ENCODE peak calls at places on chromosomes 13 and 19, in six cellular contexts. E, A, M, H, W and D are unnamed samples.

GRCh38 chr19:5192568-5192967 is 148.0 kb downstream of the PTPRS start:
- DNase-seq in E (no peak), A (no peak), M (no peak), H (no peak), W (no peak), D (no peak)

GRCh38 chr19:32619051-32619685 is 38.2 kb downstream of the PDCD5 start:
- DNase-seq in E (no peak), A (no peak), M (no peak), H (no peak), W (no peak), D (no peak)

GRCh38 chr19:27752530-27753184 is 1460.3 kb downstream of the UQCRFS1 start:
- DNase-seq in E (no peak), A (no peak), M (peak; percentile 10), H (no peak), W (no peak), D (no peak)

GRCh38 chr13:46831588-46832194 is 34.7 kb upstream of the ESD start:
- DNase-seq in E (peak; percentile 60), A (peak; percentile 71), M (no peak), H (no peak), W (peak; percentile 71), D (peak; percentile 58)

GRCh38 chr19:1350861-1351260 is 32.8 kb upstream of the NDUFS7 start:
- DNase-seq in E (no peak), A (no peak), M (no peak), H (no peak), W (no peak), D (no peak)

GRCh38 chr19:10069046-10069445 is 17.1 kb upstream of the SHFL start:
- DNase-seq in E (no peak), A (peak; percentile 35), M (no peak), H (peak; percentile 21), W (no peak), D (no peak)

GRCh38 chr19:3565177-3565576 is 7.6 kb upstream of the HMG20B start:
- DNase-seq in E (no peak), A (no peak), M (no peak), H (no peak), W (no peak), D (no peak)

GRCh38 chr13:112448621-112449544 is 72.7 kb downstream of the SPACA7 start:
- DNase-seq in E (no peak), A (no peak), M (peak; percentile 21), H (peak; percentile 28), W (no peak), D (no peak)

GRCh38 chr13:113115363-113116205 is 7.0 kb upstream of the F10 start:
- DNase-seq in E (no peak), A (no peak), M (peak; percentile 16), H (no peak), W (no peak), D (no peak)

GRCh38 chr19:16462757-16463250 is 9.0 kb downstream of the EPS15L1 start:
- DNase-seq in E (no peak), A (peak; percentile 56), M (peak; percentile 66), H (peak; percentile 89), W (no peak), D (no peak)

GRCh38 chr13:30416471-30416870 is 5.8 kb upstream of the UBE2L5 start:
- DNase-seq in E (no peak), A (no peak), M (no peak), H (no peak), W (no peak), D (no peak)

GRCh38 chr13:77779461-77780272 is 82.2 kb downstream of the SLAIN1 start:
- DNase-seq in E (peak; percentile 10), A (peak; percentile 86), M (peak; percentile 41), H (no peak), W (peak; percentile 87), D (peak; percentile 31)

GRCh38 chr19:35143231-35143715 is at the start of gene FXYD7:
- DNase-seq in E (peak; percentile 56), A (no peak), M (no peak), H (no peak), W (no peak), D (peak; percentile 26)

GRCh38 chr13:66624302-66624701 is 605.8 kb downstream of the PCDH9 start:
- DNase-seq in E (no peak), A (no peak), M (no peak), H (no peak), W (no peak), D (no peak)

GRCh38 chr13:44664308-44664707 is 88.2 kb upstream of the TSC22D1 start:
- DNase-seq in E (no peak), A (no peak), M (no peak), H (no peak), W (no peak), D (no peak)

GRCh38 chr19:40822161-40822560 is 23.2 kb downstream of the EGLN2 start:
- DNase-seq in E (no peak), A (no peak), M (peak; percentile 22), H (no peak), W (no peak), D (no peak)

GRCh38 chr13:20973886-20974285 is 71.3 kb upstream of the XPO4 start:
- DNase-seq in E (no peak), A (no peak), M (no peak), H (no peak), W (no peak), D (no peak)

GRCh38 chr13:111398715-111399299 is 78.4 kb downstream of the TEX29 start:
- DNase-seq in E (no peak), A (peak; percentile 72), M (peak; percentile 5), H (no peak), W (no peak), D (no peak)

GRCh38 chr13:84208251-84208650 is 326.0 kb upstream of the SLITRK1 start:
- DNase-seq in E (no peak), A (no peak), M (no peak), H (no peak), W (no peak), D (no peak)

GRCh38 chr13:111943229-111943795 is 123.6 kb upstream of the SOX1 start:
- DNase-seq in E (no peak), A (no peak), M (peak; percentile 13), H (no peak), W (no peak), D (no peak)

GRCh38 chr13:47250141-47250540 is 353.3 kb upstream of the HTR2A start:
- DNase-seq in E (no peak), A (peak; percentile 98), M (no peak), H (no peak), W (peak; percentile 85), D (no peak)

GRCh38 chr19:55156202-55157063 is 1.1 kb downstream of the TNNI3 start:
- DNase-seq in E (peak; percentile 93), A (peak; percentile 62), M (peak; percentile 65), H (peak; percentile 81), W (peak; percentile 43), D (peak; percentile 33)

GRCh38 chr13:46315491-46316075 is 71.5 kb downstream of the RUBCNL start:
- DNase-seq in E (no peak), A (no peak), M (no peak), H (no peak), W (no peak), D (no peak)

GRCh38 chr19:3620817-3621547 is 5.6 kb downstream of the CACTIN start:
- DNase-seq in E (no peak), A (no peak), M (no peak), H (no peak), W (no peak), D (no peak)

GRCh38 chr13:40789275-40790231 is at the start of gene SLC25A15:
- DNase-seq in E (peak; percentile 87), A (peak; percentile 72), M (peak; percentile 87), H (peak; percentile 90), W (peak; percentile 91), D (peak; percentile 86)

GRCh38 chr13:40790232-40790631 is 821 bp downstream of the SLC25A15 start:
- DNase-seq in E (no peak), A (no peak), M (no peak), H (no peak), W (no peak), D (no peak)

GRCh38 chr13:40793339-40793738 is 3.9 kb downstream of the SLC25A15 start:
- DNase-seq in E (no peak), A (no peak), M (no peak), H (no peak), W (no peak), D (no peak)

GRCh38 chr13:40794414-40795368 is 5.3 kb downstream of the SLC25A15 start:
- DNase-seq in E (no peak), A (no peak), M (no peak), H (no peak), W (no peak), D (no peak)

GRCh38 chr13:40792284-40793051 is 3.1 kb downstream of the SLC25A15 start:
- DNase-seq in E (no peak), A (no peak), M (no peak), H (no peak), W (no peak), D (no peak)
- TF ChIP-seq CTCF in E (no peak), A (no peak), M (no peak), H (no peak), W (no peak), D (no peak)

GRCh38 chr19:53868892-53869804 is 1.5 kb downstream of the MYADM start:
- DNase-seq in E (peak; percentile 89), A (peak; percentile 83), M (peak; percentile 90), H (peak; percentile 93), W (peak; percentile 98), D (peak; percentile 88)
- TF ChIP-seq CTCF in E (no peak), A (no peak), M (peak; percentile 32), H (peak; percentile 23), W (peak; percentile 11), D (no peak)

DNA sequence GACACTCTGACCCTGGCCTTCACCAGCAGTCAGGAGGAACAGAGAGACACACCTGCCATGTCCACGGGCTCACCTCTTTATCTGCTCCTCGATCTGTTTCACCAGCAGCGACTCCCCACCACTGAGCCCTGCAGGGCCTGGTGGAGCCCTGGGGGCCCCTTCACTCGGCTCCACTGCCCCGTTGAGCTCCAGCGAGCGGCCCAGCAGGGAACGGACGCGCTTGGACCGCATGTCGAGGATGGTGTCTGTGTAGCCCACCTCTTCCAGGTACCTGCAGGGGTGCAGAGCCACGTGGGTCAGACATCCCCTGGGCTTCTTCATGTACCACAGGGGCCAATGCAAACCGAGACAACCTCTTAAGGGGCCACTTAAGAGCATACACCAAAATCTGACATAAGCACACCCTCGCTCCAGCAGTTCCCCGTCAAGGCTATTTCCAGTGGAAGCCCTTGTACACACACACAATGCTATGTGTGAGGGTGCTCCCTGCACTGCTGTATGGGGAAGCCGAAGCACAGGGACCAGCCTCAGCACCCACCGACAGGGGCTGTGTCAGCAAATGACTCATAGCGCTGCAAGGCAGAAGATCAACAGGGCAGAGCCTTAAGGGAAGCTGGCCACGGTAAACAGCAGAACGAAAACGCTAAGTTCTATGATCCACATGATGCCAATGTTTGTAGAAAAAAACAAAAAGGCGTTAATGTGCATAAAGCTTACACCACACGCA is 12.7 kb upstream of the FKRP start:
- DNase-seq in E (no peak), A (peak; percentile 50), M (no peak), H (peak; percentile 60), W (no peak), D (no peak)
- TF ChIP-seq CTCF in E (no peak), A (no peak), M (no peak), H (no peak), W (no peak), D (no peak)

GRCh38 chr19:45506246-45506990 is 861 bp upstream of the VASP start:
- DNase-seq in E (peak; percentile 98), A (peak; percentile 85), M (peak; percentile 97), H (peak; percentile 97), W (peak; percentile 94), D (peak; percentile 94)

GRCh38 chr19:45505996-45506245 is 1.4 kb upstream of the VASP start:
- DNase-seq in E (no peak), A (no peak), M (no peak), H (no peak), W (no peak), D (no peak)

GRCh38 chr19:45508681-45508930 is 1.3 kb downstream of the VASP start:
- DNase-seq in E (no peak), A (no peak), M (no peak), H (no peak), W (peak; percentile 49), D (no peak)

GRCh38 chr19:45507864-45508680 is 793 bp downstream of the VASP start:
- DNase-seq in E (peak; percentile 62), A (no peak), M (peak; percentile 50), H (peak; percentile 66), W (no peak), D (peak; percentile 70)

GRCh38 chr19:45506991-45507863 is at the start of gene VASP:
- DNase-seq in E (peak; percentile 76), A (peak; percentile 76), M (peak; percentile 93), H (peak; percentile 90), W (peak; percentile 90), D (peak; percentile 79)
- TF ChIP-seq CTCF in E (no peak), A (no peak), M (no peak), H (no peak), W (no peak), D (no peak)